ENCODE peak calls at places on chromosomes 1 and 21, in ten cellular contexts. K is HS-5, W is fibroblast of pulmonary artery, O is anterior cingulate cortex, T is caudate nucleus, D is NCI-H1436 treated with DMSO at 0.1 percent for 48 hours, Q is GM19239, L is RWPE1, R is A549, C is nucleus accumbens. S is an unnamed sample.

GRCh38 chr1:22177354-22178003 is 34.6 kb upstream of the WNT4 start:
- DNase-seq in K (no peak), W (no peak), O (no peak), T (no peak), D (no peak), Q (no peak), L (peak), R (no peak), C (no peak), S (no peak)

GRCh38 chr1:42950146-42950480 is 8.6 kb downstream of the SLC2A1 start:
- DNase-seq in K (peak), W (peak), O (no peak), T (no peak), D (no peak), Q (no peak), L (no peak), R (no peak), C (no peak), S (no peak)

GRCh38 chr1:7385471-7386225 is 385.4 kb upstream of the VAMP3 start:
- DNase-seq in K (no peak), W (no peak), O (no peak), T (no peak), D (no peak), Q (no peak), L (no peak), R (no peak), C (no peak), S (no peak)

GRCh38 chr1:101238041-101238515 is 1.3 kb downstream of the S1PR1 start:
- DNase-seq in K (no peak), W (no peak), O (no peak), T (no peak), D (no peak), Q (no peak), L (no peak), R (no peak), C (no peak), S (no peak)

GRCh38 chr1:207941664-207942063 is 30.7 kb upstream of the CD34 start:
- DNase-seq in K (no peak), W (peak), O (peak), T (no peak), D (no peak), Q (no peak), L (no peak), R (no peak), C (peak), S (peak)

GRCh38 chr1:224579526-224579925 is 36.6 kb upstream of the CNIH3 start:
- DNase-seq in K (no peak), W (no peak), O (no peak), T (no peak), D (no peak), Q (no peak), L (no peak), R (no peak), C (no peak), S (no peak)

GRCh38 chr1:173669491-173669941 is at the start of gene ANKRD45:
- DNase-seq in K (no peak), W (peak), O (peak), T (peak), D (no peak), Q (no peak), L (peak), R (peak), C (peak), S (peak)

GRCh38 chr1:116290920-116291465 is 82.1 kb upstream of the ATP1A1 start:
- DNase-seq in K (no peak), W (no peak), O (no peak), T (no peak), D (no peak), Q (no peak), L (no peak), R (no peak), C (no peak), S (no peak)

GRCh38 chr1:160024195-160024905 is 7.4 kb downstream of the PIGM start:
- DNase-seq in K (no peak), W (no peak), O (no peak), T (no peak), D (no peak), Q (no peak), L (no peak), R (no peak), C (no peak), S (no peak)

GRCh38 chr1:182601416-182601786 is 2.8 kb downstream of the RGS16 start:
- DNase-seq in K (no peak), W (peak), O (peak), T (peak), D (peak), Q (no peak), L (peak), R (peak), C (peak), S (peak)

GRCh38 chr1:1434131-1434811 is 1.2 kb upstream of the VWA1 start:
- DNase-seq in K (no peak), W (no peak), O (peak), T (peak), D (no peak), Q (peak), L (no peak), R (no peak), C (peak), S (peak)

GRCh38 chr21:17613242-17613676 is 558 bp upstream of the BTG3 start:
- DNase-seq in K (no peak), W (peak), O (no peak), T (no peak), D (no peak), Q (no peak), L (no peak), R (no peak), C (no peak), S (no peak)

GRCh38 chr1:183019860-183020259 is 3.4 kb upstream of the LAMC1 start:
- DNase-seq in K (no peak), W (peak), O (no peak), T (no peak), D (no peak), Q (no peak), L (no peak), R (no peak), C (no peak), S (no peak)

GRCh38 chr1:95809391-95809790 is 575.4 kb downstream of the RWDD3 start:
- DNase-seq in K (no peak), W (no peak), O (no peak), T (no peak), D (no peak), Q (no peak), L (no peak), R (no peak), C (no peak), S (no peak)

GRCh38 chr1:198423701-198424100 is 116.8 kb downstream of the ATP6V1G3 start:
- DNase-seq in K (no peak), W (no peak), O (no peak), T (no peak), D (no peak), Q (no peak), L (peak), R (no peak), C (no peak), S (no peak)

GRCh38 chr1:167127236-167127635 is 33.4 kb downstream of the STYXL2 start:
- DNase-seq in K (no peak), W (no peak), O (no peak), T (no peak), D (no peak), Q (no peak), L (no peak), R (no peak), C (no peak), S (no peak)

GRCh38 chr1:157021688-157022087 is 23.9 kb downstream of the ARHGEF11 start:
- DNase-seq in K (no peak), W (no peak), O (no peak), T (no peak), D (no peak), Q (no peak), L (no peak), R (no peak), C (no peak), S (no peak)

GRCh38 chr1:228205526-228206436 is 2.1 kb upstream of the OBSCN start:
- DNase-seq in K (no peak), W (no peak), O (no peak), T (no peak), D (no peak), Q (no peak), L (no peak), R (no peak), C (no peak), S (no peak)

GRCh38 chr1:40096977-40097782 is at the start of gene PPT1:
- DNase-seq in K (no peak), W (peak), O (peak), T (peak), D (peak), Q (peak), L (peak), R (peak), C (peak), S (peak)

GRCh38 chr1:16155537-16156410 is at the start of gene EPHA2:
- DNase-seq in K (peak), W (peak), O (peak), T (peak), D (no peak), Q (no peak), L (peak), R (peak), C (no peak), S (no peak)

GRCh38 chr1:236457775-236458174 is 63.7 kb downstream of the EDARADD start:
- DNase-seq in K (no peak), W (no peak), O (no peak), T (no peak), D (no peak), Q (no peak), L (no peak), R (no peak), C (no peak), S (no peak)

GRCh38 chr1:221440658-221441057 is 301.2 kb downstream of the DUSP10 start:
- DNase-seq in K (no peak), W (peak), O (no peak), T (no peak), D (no peak), Q (no peak), L (no peak), R (no peak), C (no peak), S (no peak)

GRCh38 chr1:1285102-1285571 is 4.9 kb downstream of the SCNN1D start:
- DNase-seq in K (no peak), W (no peak), O (no peak), T (no peak), D (no peak), Q (no peak), L (no peak), R (no peak), C (no peak), S (no peak)

GRCh38 chr1:90149101-90149500 is 154.2 kb downstream of the ZNF326 start:
- DNase-seq in K (no peak), W (no peak), O (no peak), T (no peak), D (no peak), Q (no peak), L (no peak), R (no peak), C (no peak), S (no peak)

GRCh38 chr1:121519042-121519755 is 334.4 kb downstream of the SRGAP2C start:
- DNase-seq in K (peak), W (no peak), O (peak), T (peak), D (no peak), Q (no peak), L (peak), R (peak), C (peak), S (peak)

GRCh38 chr1:185444651-185445050 is 127.6 kb upstream of the IVNS1ABP start:
- DNase-seq in K (no peak), W (no peak), O (no peak), T (no peak), D (no peak), Q (no peak), L (no peak), R (no peak), C (no peak), S (no peak)

GRCh38 chr21:41247561-41247968 is 69.0 kb upstream of the FAM3B start:
- DNase-seq in K (no peak), W (peak), O (no peak), T (no peak), D (no peak), Q (no peak), L (no peak), R (no peak), C (no peak), S (no peak)

GRCh38 chr1:179935909-179936496 is 18.6 kb upstream of the CEP350 start:
- DNase-seq in K (no peak), W (no peak), O (no peak), T (no peak), D (no peak), Q (no peak), L (no peak), R (no peak), C (no peak), S (no peak)

GRCh38 chr1:63112155-63112914 is 210.0 kb upstream of the FOXD3 start:
- DNase-seq in K (peak), W (peak), O (no peak), T (no peak), D (no peak), Q (no peak), L (peak), R (no peak), C (no peak), S (no peak)

S was measured in hypothalamus.